ENCODE peak calls at places on chromosomes 7 and 10, in nine cellular contexts. One of them, this sample, is unnamed.

GRCh38 chr7:35819954-35820703 is 19.3 kb downstream of the SEPTIN7 start:
- DNase-seq in suprapubic skin: no peak
- DNase-seq in GM06990: no peak
- DNase-seq in cardiac fibroblast: no peak
- DNase-seq in activated CD8-positive, alpha-beta T cell treated with anti-CD3 and anti-CD28 coated beads for 36 hours: no peak
- DNase-seq in AG09309: no peak
- DNase-seq in lower lobe of right lung: no peak
- DNase-seq in bronchial epithelial cell: no peak
- DNase-seq in HFF-Myc: no peak
- DNase-seq in this sample: no peak

GRCh38 chr10:94571528-94571927 is 25.9 kb downstream of the HELLS start:
- DNase-seq in suprapubic skin: no peak
- DNase-seq in GM06990: no peak
- DNase-seq in cardiac fibroblast: peak
- DNase-seq in activated CD8-positive, alpha-beta T cell treated with anti-CD3 and anti-CD28 coated beads for 36 hours: no peak
- DNase-seq in AG09309: peak
- DNase-seq in lower lobe of right lung: no peak
- DNase-seq in bronchial epithelial cell: peak
- DNase-seq in HFF-Myc: peak
- DNase-seq in this sample: no peak

GRCh38 chr10:99658622-99659030 is 683 bp upstream of the ENTPD7 start:
- DNase-seq in suprapubic skin: peak
- DNase-seq in GM06990: peak
- DNase-seq in cardiac fibroblast: peak
- DNase-seq in activated CD8-positive, alpha-beta T cell treated with anti-CD3 and anti-CD28 coated beads for 36 hours: peak
- DNase-seq in AG09309: no peak
- DNase-seq in lower lobe of right lung: peak
- DNase-seq in bronchial epithelial cell: peak
- DNase-seq in HFF-Myc: no peak
- DNase-seq in this sample: no peak

GRCh38 chr7:42574693-42575084 is 337.2 kb downstream of the C7orf25 start:
- DNase-seq in suprapubic skin: no peak
- DNase-seq in GM06990: no peak
- DNase-seq in cardiac fibroblast: peak
- DNase-seq in activated CD8-positive, alpha-beta T cell treated with anti-CD3 and anti-CD28 coated beads for 36 hours: no peak
- DNase-seq in AG09309: no peak
- DNase-seq in lower lobe of right lung: no peak
- DNase-seq in bronchial epithelial cell: peak
- DNase-seq in HFF-Myc: no peak
- DNase-seq in this sample: no peak

GRCh38 chr10:11411926-11412545 is 199.4 kb downstream of the USP6NL start:
- DNase-seq in suprapubic skin: no peak
- DNase-seq in GM06990: no peak
- DNase-seq in cardiac fibroblast: peak
- DNase-seq in activated CD8-positive, alpha-beta T cell treated with anti-CD3 and anti-CD28 coated beads for 36 hours: no peak
- DNase-seq in AG09309: no peak
- DNase-seq in lower lobe of right lung: no peak
- DNase-seq in bronchial epithelial cell: no peak
- DNase-seq in HFF-Myc: no peak
- DNase-seq in this sample: no peak

GRCh38 chr7:50595538-50596102 is 30.4 kb upstream of the DDC start:
- DNase-seq in suprapubic skin: no peak
- DNase-seq in GM06990: no peak
- DNase-seq in cardiac fibroblast: peak
- DNase-seq in activated CD8-positive, alpha-beta T cell treated with anti-CD3 and anti-CD28 coated beads for 36 hours: peak
- DNase-seq in AG09309: peak
- DNase-seq in lower lobe of right lung: no peak
- DNase-seq in bronchial epithelial cell: peak
- DNase-seq in HFF-Myc: peak
- DNase-seq in this sample: no peak

GRCh38 chr7:46908770-46909169 is 673.1 kb downstream of the TNS3 start:
- DNase-seq in suprapubic skin: no peak
- DNase-seq in GM06990: no peak
- DNase-seq in cardiac fibroblast: peak
- DNase-seq in activated CD8-positive, alpha-beta T cell treated with anti-CD3 and anti-CD28 coated beads for 36 hours: no peak
- DNase-seq in AG09309: no peak
- DNase-seq in lower lobe of right lung: no peak
- DNase-seq in bronchial epithelial cell: peak
- DNase-seq in HFF-Myc: peak
- DNase-seq in this sample: no peak

GRCh38 chr7:29995652-29996051 is 6.1 kb upstream of the SCRN1 start:
- DNase-seq in suprapubic skin: no peak
- DNase-seq in GM06990: no peak
- DNase-seq in cardiac fibroblast: peak
- DNase-seq in activated CD8-positive, alpha-beta T cell treated with anti-CD3 and anti-CD28 coated beads for 36 hours: no peak
- DNase-seq in AG09309: no peak
- DNase-seq in lower lobe of right lung: no peak
- DNase-seq in bronchial epithelial cell: peak
- DNase-seq in HFF-Myc: no peak
- DNase-seq in this sample: no peak

GRCh38 chr7:79227035-79227434 is 226.4 kb downstream of the MAGI2 start:
- DNase-seq in suprapubic skin: no peak
- DNase-seq in GM06990: no peak
- DNase-seq in cardiac fibroblast: no peak
- DNase-seq in activated CD8-positive, alpha-beta T cell treated with anti-CD3 and anti-CD28 coated beads for 36 hours: no peak
- DNase-seq in AG09309: peak
- DNase-seq in lower lobe of right lung: no peak
- DNase-seq in bronchial epithelial cell: no peak
- DNase-seq in HFF-Myc: no peak
- DNase-seq in this sample: no peak

GRCh38 chr10:18043148-18043547 is 91.4 kb downstream of the SLC39A12 start:
- DNase-seq in suprapubic skin: no peak
- DNase-seq in GM06990: no peak
- DNase-seq in cardiac fibroblast: peak
- DNase-seq in activated CD8-positive, alpha-beta T cell treated with anti-CD3 and anti-CD28 coated beads for 36 hours: no peak
- DNase-seq in AG09309: no peak
- DNase-seq in lower lobe of right lung: no peak
- DNase-seq in bronchial epithelial cell: no peak
- DNase-seq in HFF-Myc: no peak
- DNase-seq in this sample: no peak

GRCh38 chr10:114869500-114869899 is 47.9 kb downstream of the FHIP2A start:
- DNase-seq in suprapubic skin: no peak
- DNase-seq in GM06990: no peak
- DNase-seq in cardiac fibroblast: peak
- DNase-seq in activated CD8-positive, alpha-beta T cell treated with anti-CD3 and anti-CD28 coated beads for 36 hours: no peak
- DNase-seq in AG09309: peak
- DNase-seq in lower lobe of right lung: no peak
- DNase-seq in bronchial epithelial cell: peak
- DNase-seq in HFF-Myc: peak
- DNase-seq in this sample: no peak

GRCh38 chr10:114868801-114869200 is 47.2 kb downstream of the FHIP2A start:
- DNase-seq in suprapubic skin: no peak
- DNase-seq in GM06990: no peak
- DNase-seq in cardiac fibroblast: peak
- DNase-seq in activated CD8-positive, alpha-beta T cell treated with anti-CD3 and anti-CD28 coated beads for 36 hours: no peak
- DNase-seq in AG09309: peak
- DNase-seq in lower lobe of right lung: no peak
- DNase-seq in bronchial epithelial cell: peak
- DNase-seq in HFF-Myc: no peak
- DNase-seq in this sample: no peak

GRCh38 chr10:114874827-114875541 is 53.4 kb downstream of the FHIP2A start:
- DNase-seq in suprapubic skin: no peak
- DNase-seq in GM06990: peak
- DNase-seq in cardiac fibroblast: no peak
- DNase-seq in activated CD8-positive, alpha-beta T cell treated with anti-CD3 and anti-CD28 coated beads for 36 hours: peak
- DNase-seq in AG09309: no peak
- DNase-seq in lower lobe of right lung: no peak
- DNase-seq in bronchial epithelial cell: no peak
- DNase-seq in HFF-Myc: no peak
- DNase-seq in this sample: peak

GRCh38 chr10:114876169-114876568 is 54.6 kb downstream of the FHIP2A start:
- DNase-seq in suprapubic skin: no peak
- DNase-seq in GM06990: no peak
- DNase-seq in cardiac fibroblast: peak
- DNase-seq in activated CD8-positive, alpha-beta T cell treated with anti-CD3 and anti-CD28 coated beads for 36 hours: no peak
- DNase-seq in AG09309: no peak
- DNase-seq in lower lobe of right lung: no peak
- DNase-seq in bronchial epithelial cell: no peak
- DNase-seq in HFF-Myc: no peak
- DNase-seq in this sample: no peak

DNA sequence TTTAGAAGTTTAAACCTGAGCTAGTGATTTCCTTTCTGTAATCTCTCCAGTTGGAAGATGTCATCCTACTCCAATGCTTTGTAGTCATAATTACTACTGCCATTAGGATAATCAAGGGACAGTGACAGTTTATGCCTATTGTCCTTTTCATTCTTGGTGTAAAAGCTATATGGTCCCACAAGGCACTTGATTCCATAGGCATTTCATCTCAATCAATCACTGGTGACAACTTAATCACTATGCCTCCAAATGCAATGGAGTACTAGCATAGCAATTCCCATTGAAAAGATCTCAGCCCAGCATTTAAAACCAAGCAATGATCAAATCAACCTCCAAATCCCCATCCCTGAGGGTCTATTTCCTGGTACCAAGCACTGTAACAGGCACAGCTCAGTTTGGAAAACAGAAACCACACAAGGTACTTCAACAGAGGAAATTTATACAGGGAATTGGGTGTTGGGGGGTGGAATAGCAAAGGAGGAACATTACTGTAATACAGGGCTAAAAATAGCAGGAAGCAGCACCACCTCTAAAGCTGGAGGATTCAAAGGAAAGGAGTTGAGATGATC is 51.0 kb downstream of the FHIP2A start:
- DNase-seq in suprapubic skin: no peak
- DNase-seq in GM06990: no peak
- DNase-seq in cardiac fibroblast: no peak
- DNase-seq in activated CD8-positive, alpha-beta T cell treated with anti-CD3 and anti-CD28 coated beads for 36 hours: no peak
- DNase-seq in AG09309: no peak
- DNase-seq in lower lobe of right lung: no peak
- DNase-seq in bronchial epithelial cell: no peak
- DNase-seq in HFF-Myc: no peak
- DNase-seq in this sample: no peak
- TF ChIP-seq CTCF in suprapubic skin: no peak
- TF ChIP-seq CTCF in GM06990: no peak
- TF ChIP-seq CTCF in cardiac fibroblast: no peak
- TF ChIP-seq CTCF in activated CD8-positive, alpha-beta T cell treated with anti-CD3 and anti-CD28 coated beads for 36 hours: no peak
- TF ChIP-seq CTCF in AG09309: no peak
- TF ChIP-seq CTCF in lower lobe of right lung: no peak
- TF ChIP-seq CTCF in bronchial epithelial cell: no peak
- TF ChIP-seq CTCF in HFF-Myc: no peak
- TF ChIP-seq CTCF in this sample: no peak

DNA sequence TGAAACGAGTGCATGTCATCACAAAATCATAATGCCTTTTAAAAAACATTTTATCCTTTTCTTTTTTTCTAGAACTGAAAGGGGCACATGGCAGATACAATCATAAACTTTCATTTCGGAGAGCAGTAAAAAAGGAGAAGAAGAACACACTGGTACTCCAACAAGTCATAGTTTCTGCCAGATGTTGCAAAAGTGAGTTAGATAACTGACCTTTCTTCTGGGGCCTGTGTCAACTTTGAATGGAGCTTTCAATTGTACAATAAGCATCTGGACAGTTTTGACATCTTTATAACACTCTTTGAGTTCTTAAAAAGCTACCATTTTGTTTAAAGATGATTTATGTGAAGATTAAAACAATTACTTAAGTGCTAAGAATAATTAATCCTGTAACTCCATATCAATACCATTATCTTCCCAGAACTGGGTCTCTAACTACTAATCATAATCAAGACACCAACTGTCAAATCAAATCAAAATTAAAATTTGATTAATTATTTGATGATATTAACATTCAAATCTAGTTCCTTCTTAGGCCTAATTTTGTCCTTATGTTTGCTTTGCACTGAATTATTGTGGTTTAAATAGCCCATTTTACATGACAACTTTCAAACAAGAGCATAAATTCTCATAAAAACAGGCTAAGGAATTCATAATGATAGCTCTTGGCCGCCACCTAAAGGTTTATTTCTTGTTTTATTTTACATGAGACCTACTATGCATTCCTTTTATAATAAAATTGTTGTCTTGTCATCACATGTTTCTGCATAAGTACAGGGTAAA is 19.5 kb upstream of the ITGB8 start:
- DNase-seq in suprapubic skin: no peak
- DNase-seq in GM06990: peak
- DNase-seq in cardiac fibroblast: peak
- DNase-seq in activated CD8-positive, alpha-beta T cell treated with anti-CD3 and anti-CD28 coated beads for 36 hours: peak
- DNase-seq in AG09309: no peak
- DNase-seq in lower lobe of right lung: no peak
- DNase-seq in bronchial epithelial cell: peak
- DNase-seq in HFF-Myc: no peak
- DNase-seq in this sample: no peak
- TF ChIP-seq CTCF in suprapubic skin: no peak
- TF ChIP-seq CTCF in GM06990: peak
- TF ChIP-seq CTCF in cardiac fibroblast: peak
- TF ChIP-seq CTCF in activated CD8-positive, alpha-beta T cell treated with anti-CD3 and anti-CD28 coated beads for 36 hours: no peak
- TF ChIP-seq CTCF in AG09309: peak
- TF ChIP-seq CTCF in lower lobe of right lung: peak
- TF ChIP-seq CTCF in bronchial epithelial cell: peak
- TF ChIP-seq CTCF in HFF-Myc: peak
- TF ChIP-seq CTCF in this sample: peak

GRCh38 chr10:71433116-71433982 is 36.6 kb downstream of the CDH23 start:
- DNase-seq in suprapubic skin: no peak
- DNase-seq in GM06990: no peak
- DNase-seq in cardiac fibroblast: no peak
- DNase-seq in activated CD8-positive, alpha-beta T cell treated with anti-CD3 and anti-CD28 coated beads for 36 hours: no peak
- DNase-seq in AG09309: no peak
- DNase-seq in lower lobe of right lung: no peak
- DNase-seq in bronchial epithelial cell: no peak
- DNase-seq in HFF-Myc: no peak
- DNase-seq in this sample: no peak

GRCh38 chr10:71431216-71431944 is 34.7 kb downstream of the CDH23 start:
- DNase-seq in suprapubic skin: no peak
- DNase-seq in GM06990: no peak
- DNase-seq in cardiac fibroblast: no peak
- DNase-seq in activated CD8-positive, alpha-beta T cell treated with anti-CD3 and anti-CD28 coated beads for 36 hours: no peak
- DNase-seq in AG09309: no peak
- DNase-seq in lower lobe of right lung: no peak
- DNase-seq in bronchial epithelial cell: no peak
- DNase-seq in HFF-Myc: no peak
- DNase-seq in this sample: no peak

GRCh38 chr10:71433983-71434744 is 37.4 kb downstream of the CDH23 start:
- DNase-seq in suprapubic skin: no peak
- DNase-seq in GM06990: no peak
- DNase-seq in cardiac fibroblast: no peak
- DNase-seq in activated CD8-positive, alpha-beta T cell treated with anti-CD3 and anti-CD28 coated beads for 36 hours: peak
- DNase-seq in AG09309: no peak
- DNase-seq in lower lobe of right lung: no peak
- DNase-seq in bronchial epithelial cell: no peak
- DNase-seq in HFF-Myc: no peak
- DNase-seq in this sample: no peak

GRCh38 chr10:71429929-71430328 is 33.2 kb downstream of the CDH23 start:
- DNase-seq in suprapubic skin: no peak
- DNase-seq in GM06990: no peak
- DNase-seq in cardiac fibroblast: no peak
- DNase-seq in activated CD8-positive, alpha-beta T cell treated with anti-CD3 and anti-CD28 coated beads for 36 hours: no peak
- DNase-seq in AG09309: no peak
- DNase-seq in lower lobe of right lung: no peak
- DNase-seq in bronchial epithelial cell: no peak
- DNase-seq in HFF-Myc: no peak
- DNase-seq in this sample: no peak

GRCh38 chr10:71431945-71432905 is 35.5 kb downstream of the CDH23 start:
- DNase-seq in suprapubic skin: no peak
- DNase-seq in GM06990: no peak
- DNase-seq in cardiac fibroblast: no peak
- DNase-seq in activated CD8-positive, alpha-beta T cell treated with anti-CD3 and anti-CD28 coated beads for 36 hours: no peak
- DNase-seq in AG09309: no peak
- DNase-seq in lower lobe of right lung: no peak
- DNase-seq in bronchial epithelial cell: no peak
- DNase-seq in HFF-Myc: no peak
- DNase-seq in this sample: no peak
- TF ChIP-seq CTCF in suprapubic skin: no peak
- TF ChIP-seq CTCF in GM06990: no peak
- TF ChIP-seq CTCF in cardiac fibroblast: peak
- TF ChIP-seq CTCF in activated CD8-positive, alpha-beta T cell treated with anti-CD3 and anti-CD28 coated beads for 36 hours: no peak
- TF ChIP-seq CTCF in AG09309: no peak
- TF ChIP-seq CTCF in lower lobe of right lung: no peak
- TF ChIP-seq CTCF in bronchial epithelial cell: peak
- TF ChIP-seq CTCF in HFF-Myc: no peak
- TF ChIP-seq CTCF in this sample: no peak

GRCh38 chr10:124403548-124403947 is 15.2 kb downstream of the OAT start:
- DNase-seq in suprapubic skin: peak
- DNase-seq in GM06990: peak
- DNase-seq in cardiac fibroblast: peak
- DNase-seq in activated CD8-positive, alpha-beta T cell treated with anti-CD3 and anti-CD28 coated beads for 36 hours: peak
- DNase-seq in AG09309: peak
- DNase-seq in lower lobe of right lung: no peak
- DNase-seq in bronchial epithelial cell: peak
- DNase-seq in HFF-Myc: peak
- DNase-seq in this sample: peak
- TF ChIP-seq CTCF in suprapubic skin: peak
- TF ChIP-seq CTCF in GM06990: peak
- TF ChIP-seq CTCF in cardiac fibroblast: peak
- TF ChIP-seq CTCF in activated CD8-positive, alpha-beta T cell treated with anti-CD3 and anti-CD28 coated beads for 36 hours: peak
- TF ChIP-seq CTCF in AG09309: peak
- TF ChIP-seq CTCF in lower lobe of right lung: peak
- TF ChIP-seq CTCF in bronchial epithelial cell: peak
- TF ChIP-seq CTCF in HFF-Myc: peak
- TF ChIP-seq CTCF in this sample: peak

This sample was measured in GM10248.